ENCODE peak calls at places on chromosomes 13 and 19, in nine cellular contexts. T is naive thymus-derived CD8-positive, alpha-beta T cell; U is mesendoderm; M is progenitor cell of endocrine pancreas; W is CD8-positive, alpha-beta memory T cell; I is posterior vena cava; H is stimulated activated CD4-positive, alpha-beta T cell treated with anti-CD3 and anti-CD28 coated beads, Interleukin-2, amount 100 ng/mL, for 24 hours; C is stomach; N is adrenal gland. D is an unnamed sample.

GRCh38 chr19:48926909-48927308 is 6.6 kb upstream of the DHDH start:
- DNase-seq in H (no peak), W (no peak), M (no peak), U (no peak), N (peak), C (peak), T (no peak), I (peak), D (no peak)

GRCh38 chr13:114074671-114075315 is 57.6 kb downstream of the RASA3 start:
- DNase-seq in H (no peak), I (peak), M (no peak), W (no peak), N (no peak), C (no peak), U (no peak), T (no peak), D (no peak)

GRCh38 chr19:49149652-49150105 is 5.5 kb downstream of the HRC start:
- DNase-seq in M (peak), T (no peak), H (no peak), I (peak), U (peak), C (peak), W (no peak), N (peak), D (peak)

GRCh38 chr19:7869453-7869909 is 4.7 kb downstream of the PRR36 start:
- DNase-seq in M (no peak), U (peak), W (peak), N (peak), I (no peak), C (peak), H (peak), T (peak), D (peak)

GRCh38 chr19:29680447-29680846 is 15.2 kb downstream of the PLEKHF1 start:
- DNase-seq in T (peak), N (no peak), I (peak), W (peak), C (peak), U (no peak), M (no peak), H (peak), D (no peak)

GRCh38 chr19:2097330-2098327 is 914 bp downstream of the IZUMO4 start:
- DNase-seq in N (peak), I (no peak), T (peak), U (no peak), H (peak), C (no peak), M (no peak), W (peak), D (peak)

GRCh38 chr19:3547301-3547731 is 8.3 kb downstream of the TEKTIP1 start:
- DNase-seq in N (no peak), T (no peak), H (peak), C (no peak), M (no peak), U (peak), I (no peak), W (no peak), D (no peak)

GRCh38 chr13:31209172-31209818 is 9.5 kb downstream of the B3GLCT start:
- DNase-seq in I (no peak), H (no peak), N (no peak), T (no peak), M (no peak), C (peak), W (peak), U (peak), D (peak)

GRCh38 chr13:99542788-99543406 is 41.6 kb downstream of the TM9SF2 start:
- DNase-seq in W (no peak), H (peak), N (no peak), T (peak), I (no peak), U (no peak), M (no peak), C (no peak), D (no peak)

GRCh38 chr19:52369463-52370340 is at the start of gene ZNF880:
- DNase-seq in T (peak), M (no peak), W (peak), U (peak), N (peak), C (peak), I (peak), H (peak), D (peak)

GRCh38 chr13:102333320-102334181 is 68.3 kb downstream of the FGF14 start:
- DNase-seq in U (no peak), M (no peak), C (no peak), I (no peak), T (no peak), N (no peak), W (no peak), H (no peak), D (no peak)

GRCh38 chr13:109918179-109918651 is 131.8 kb upstream of the IRS2 start:
- DNase-seq in M (no peak), T (no peak), C (no peak), I (no peak), N (no peak), H (no peak), W (no peak), U (peak), D (no peak)

GRCh38 chr19:8163781-8164180 is 14.4 kb upstream of the FBN3 start:
- DNase-seq in M (no peak), W (no peak), C (no peak), U (peak), I (no peak), H (no peak), T (no peak), N (no peak), D (no peak)

GRCh38 chr13:35631666-35632065 is 155.2 kb upstream of the MAB21L1 start:
- DNase-seq in U (no peak), I (no peak), N (no peak), W (no peak), T (no peak), C (no peak), M (no peak), H (no peak), D (no peak)

GRCh38 chr13:102555914-102556553 is 40.8 kb upstream of the TPP2 start:
- DNase-seq in H (no peak), T (no peak), I (no peak), U (peak), C (no peak), W (no peak), N (no peak), M (no peak), D (no peak)

GRCh38 chr19:40740747-40741146 is 9.5 kb downstream of the ACTMAP start:
- DNase-seq in U (no peak), M (no peak), N (no peak), I (no peak), C (no peak), T (no peak), H (no peak), W (no peak), D (peak)

GRCh38 chr19:16661480-16662034 is 618 bp downstream of the TMEM38A start:
- DNase-seq in H (peak), I (peak), W (peak), C (peak), U (no peak), N (peak), T (peak), M (peak), D (peak)

GRCh38 chr13:40063743-40064142 is 408.3 kb downstream of the COG6 start:
- DNase-seq in H (no peak), U (peak), I (no peak), W (no peak), C (peak), T (no peak), N (no peak), M (no peak), D (no peak)

GRCh38 chr13:102440259-102440936 is 38.5 kb upstream of the FGF14 start:
- DNase-seq in T (no peak), C (peak), M (no peak), N (no peak), W (no peak), H (no peak), I (no peak), U (no peak), D (no peak)

D was measured in ovary.